ENCODE peak calls at places on chromosomes 16 and 17, in four cellular contexts. Q is omental fat pad, S is breast epithelium, M is AG04449. O is an unnamed sample.

GRCh38 chr16:685967-686366 is 1.8 kb upstream of the JMJD8 start:
- DNase-seq in Q (no peak), S (no peak), M (no peak), O (no peak)

GRCh38 chr17:64019486-64020067 is 856 bp downstream of the ICAM2 start:
- DNase-seq in Q (no peak), S (no peak), M (no peak), O (no peak)

GRCh38 chr16:14486520-14487303 is 143.3 kb downstream of the PARN start:
- DNase-seq in Q (peak; percentile 72), S (peak; percentile 78), M (peak; percentile 67), O (peak; percentile 84)

GRCh38 chr17:80063815-80064585 is 27.6 kb downstream of the CCDC40 start:
- DNase-seq in Q (no peak), S (peak; percentile 27), M (no peak), O (peak; percentile 66)

GRCh38 chr16:73042807-73043206 is 5.1 kb downstream of the ZFHX3 start:
- DNase-seq in Q (no peak), S (no peak), M (no peak), O (no peak)

GRCh38 chr17:6098466-6099180 is 28.4 kb downstream of the WSCD1 start:
- DNase-seq in Q (no peak), S (no peak), M (no peak), O (no peak)

GRCh38 chr16:63230383-63230782 is 1194.1 kb upstream of the CDH8 start:
- DNase-seq in Q (no peak), S (no peak), M (no peak), O (no peak)

GRCh38 chr16:12255919-12256665 is 279.6 kb downstream of the SNX29 start:
- DNase-seq in Q (no peak), S (no peak), M (no peak), O (no peak)

GRCh38 chr17:75323043-75323591 is 33.9 kb upstream of the SLC25A19 start:
- DNase-seq in Q (peak; percentile 98), S (peak; percentile 82), M (no peak), O (peak; percentile 35)

GRCh38 chr17:16121915-16122314 is 93.4 kb downstream of the NCOR1 start:
- DNase-seq in Q (no peak), S (no peak), M (no peak), O (no peak)

GRCh38 chr17:1839516-1839915 is 9.7 kb downstream of the RPA1 start:
- DNase-seq in Q (no peak), S (no peak), M (no peak), O (no peak)

GRCh38 chr17:27207073-27207511 is 86.8 kb upstream of the WSB1 start:
- DNase-seq in Q (no peak), S (no peak), M (peak; percentile 3), O (peak; percentile 20)

GRCh38 chr17:60766778-60767190 is 89.1 kb downstream of the BCAS3 start:
- DNase-seq in Q (no peak), S (no peak), M (no peak), O (no peak)

GRCh38 chr16:11621920-11622651 is 35.4 kb upstream of the LITAF start:
- DNase-seq in Q (no peak), S (no peak), M (no peak), O (no peak)

GRCh38 chr16:20897897-20898296 is 2.3 kb downstream of the DCUN1D3 start:
- DNase-seq in Q (no peak), S (no peak), M (no peak), O (no peak)

GRCh38 chr16:24309222-24309905 is 53.2 kb downstream of the CACNG3 start:
- DNase-seq in Q (no peak), S (no peak), M (no peak), O (peak; percentile 10)

GRCh38 chr16:21028728-21029127 is 121.9 kb downstream of the DNAH3 start:
- DNase-seq in Q (no peak), S (no peak), M (no peak), O (no peak)

GRCh38 chr16:2586241-2586640 is 48.4 kb downstream of the PDPK1 start:
- DNase-seq in Q (no peak), S (no peak), M (no peak), O (no peak)

GRCh38 chr17:28500712-28501379 is 5.3 kb upstream of the FOXN1 start:
- DNase-seq in Q (no peak), S (no peak), M (no peak), O (no peak)

GRCh38 chr17:32936894-32937500 is 9.0 kb downstream of the TMEM98 start:
- DNase-seq in Q (peak; percentile 78), S (peak; percentile 93), M (no peak), O (no peak)

GRCh38 chr16:28212532-28212873 is 738 bp upstream of the XPO6 start:
- DNase-seq in Q (no peak), S (no peak), M (no peak), O (no peak)

GRCh38 chr17:8337802-8338744 is 1.6 kb upstream of the ODF4 start:
- DNase-seq in Q (no peak), S (no peak), M (no peak), O (no peak)

GRCh38 chr16:84062734-84063640 is 20.4 kb upstream of the SLC38A8 start:
- DNase-seq in Q (peak; percentile 72), S (peak; percentile 32), M (no peak), O (no peak)

GRCh38 chr16:67555795-67556212 is 6.5 kb upstream of the CTCF start:
- DNase-seq in Q (no peak), S (no peak), M (no peak), O (no peak)

GRCh38 chr16:1494129-1494640 is 1.0 kb downstream of the TELO2 start:
- DNase-seq in Q (no peak), S (no peak), M (peak; percentile 14), O (no peak)

GRCh38 chr17:75082683-75083082 is 5.1 kb upstream of the SLC16A5 start:
- DNase-seq in Q (no peak), S (no peak), M (no peak), O (no peak)

GRCh38 chr16:901715-902601 is 68.8 kb downstream of the LMF1 start:
- DNase-seq in Q (no peak), S (no peak), M (no peak), O (no peak)

DNA sequence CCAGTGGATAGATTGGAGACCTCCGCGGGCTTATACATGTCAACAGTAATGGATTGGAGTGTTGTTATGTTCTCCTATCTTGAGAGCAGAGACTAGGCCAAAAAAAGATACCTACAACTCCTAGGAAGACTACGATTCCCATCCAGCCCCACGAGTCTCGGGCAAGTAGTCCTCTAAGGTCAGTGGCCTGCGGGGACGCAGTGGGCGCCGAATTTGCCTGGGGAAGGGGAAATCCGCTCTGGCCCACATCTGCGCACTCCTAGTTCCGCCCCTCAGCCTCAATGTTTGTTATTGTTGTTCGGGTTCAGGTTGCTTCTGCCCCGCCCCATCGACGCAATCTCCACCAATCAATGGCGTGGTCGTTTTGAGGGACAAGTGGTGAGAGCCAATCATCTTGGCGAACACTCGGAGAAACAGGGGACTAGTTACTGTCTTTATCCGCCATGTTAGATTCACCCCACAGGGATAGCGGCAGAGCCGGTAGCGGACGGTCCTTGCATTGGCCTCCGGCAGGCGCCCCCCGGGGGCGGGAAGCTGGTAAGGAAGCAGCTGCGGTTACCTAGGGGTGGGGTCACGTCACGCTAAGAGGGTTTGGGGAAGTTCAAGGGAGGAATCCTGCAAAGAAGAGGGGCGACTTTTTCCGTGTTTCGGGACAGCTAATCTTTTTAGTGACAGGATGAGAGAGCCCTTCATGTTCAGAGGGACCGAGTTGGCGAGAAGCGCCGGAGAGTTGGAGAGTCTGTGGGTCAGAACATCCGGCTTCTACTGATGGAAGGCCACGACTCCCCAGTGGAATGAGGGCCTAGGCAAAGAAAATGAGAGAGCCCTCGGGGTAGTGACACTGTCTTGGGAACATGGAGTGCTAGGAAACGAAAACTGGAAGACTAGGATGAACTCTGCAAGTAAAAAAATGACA is at the start of gene NBR1:
- DNase-seq in Q (peak; percentile 93), S (peak; percentile 98), M (peak; percentile 92), O (peak; percentile 90)
- TF ChIP-seq CTCF in Q (no peak), S (no peak), M (no peak), O (peak; percentile 24)

GRCh38 chr16:66344533-66345145 is 21.9 kb upstream of the CDH5 start:
- DNase-seq in Q (no peak), S (no peak), M (no peak), O (no peak)
- TF ChIP-seq CTCF in Q (no peak), S (peak; percentile 41), M (peak; percentile 50), O (peak; percentile 75)

DNA sequence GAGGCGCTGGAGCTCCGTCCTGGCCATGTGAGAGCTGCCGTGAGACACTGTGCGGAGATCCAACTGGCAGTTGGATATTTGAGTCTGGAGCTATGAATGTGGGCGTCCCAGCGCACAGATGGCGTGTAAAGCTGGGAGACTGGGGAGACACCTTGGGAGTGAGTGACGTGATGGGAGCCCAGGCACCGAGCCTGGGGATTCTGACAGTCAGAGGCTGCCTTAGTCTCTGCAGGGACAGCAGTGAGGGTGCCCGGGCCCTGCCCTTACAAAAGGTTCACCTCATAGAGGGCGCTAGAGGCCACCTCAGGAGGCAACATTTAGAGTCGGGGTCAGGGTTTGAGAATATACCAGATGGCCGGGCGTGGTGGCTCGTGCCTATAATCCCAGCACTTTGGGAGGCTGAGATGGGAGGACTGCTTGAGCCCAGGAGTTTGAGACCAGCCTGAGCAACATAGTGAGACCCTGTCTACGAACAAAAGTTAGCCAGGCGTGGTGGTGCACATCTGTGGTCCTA is 194.1 kb upstream of the GSE1 start:
- DNase-seq in Q (no peak), S (no peak), M (no peak), O (no peak)
- TF ChIP-seq CTCF in Q (no peak), S (no peak), M (no peak), O (peak; percentile 21)

GRCh38 chr16:16183562-16183961 is 39.7 kb downstream of the ABCC6 start:
- DNase-seq in Q (no peak), S (no peak), M (no peak), O (no peak)
- TF ChIP-seq CTCF in Q (no peak), S (no peak), M (no peak), O (peak; percentile 52)

GRCh38 chr17:38874505-38875419 is 4.9 kb downstream of the LASP1 start:
- DNase-seq in Q (no peak), S (no peak), M (no peak), O (no peak)
- TF ChIP-seq CTCF in Q (no peak), S (no peak), M (no peak), O (no peak)

GRCh38 chr17:68601565-68602266 is 549 bp upstream of the FAM20A start:
- DNase-seq in Q (no peak), S (no peak), M (no peak), O (no peak)

GRCh38 chr17:68599091-68599872 is 1.9 kb downstream of the FAM20A start:
- DNase-seq in Q (no peak), S (no peak), M (no peak), O (no peak)

GRCh38 chr17:68600881-68601564 is at the start of gene FAM20A:
- DNase-seq in Q (no peak), S (no peak), M (no peak), O (no peak)

GRCh38 chr17:68599873-68600122 is 1.4 kb downstream of the FAM20A start:
- DNase-seq in Q (no peak), S (no peak), M (no peak), O (no peak)

DNA sequence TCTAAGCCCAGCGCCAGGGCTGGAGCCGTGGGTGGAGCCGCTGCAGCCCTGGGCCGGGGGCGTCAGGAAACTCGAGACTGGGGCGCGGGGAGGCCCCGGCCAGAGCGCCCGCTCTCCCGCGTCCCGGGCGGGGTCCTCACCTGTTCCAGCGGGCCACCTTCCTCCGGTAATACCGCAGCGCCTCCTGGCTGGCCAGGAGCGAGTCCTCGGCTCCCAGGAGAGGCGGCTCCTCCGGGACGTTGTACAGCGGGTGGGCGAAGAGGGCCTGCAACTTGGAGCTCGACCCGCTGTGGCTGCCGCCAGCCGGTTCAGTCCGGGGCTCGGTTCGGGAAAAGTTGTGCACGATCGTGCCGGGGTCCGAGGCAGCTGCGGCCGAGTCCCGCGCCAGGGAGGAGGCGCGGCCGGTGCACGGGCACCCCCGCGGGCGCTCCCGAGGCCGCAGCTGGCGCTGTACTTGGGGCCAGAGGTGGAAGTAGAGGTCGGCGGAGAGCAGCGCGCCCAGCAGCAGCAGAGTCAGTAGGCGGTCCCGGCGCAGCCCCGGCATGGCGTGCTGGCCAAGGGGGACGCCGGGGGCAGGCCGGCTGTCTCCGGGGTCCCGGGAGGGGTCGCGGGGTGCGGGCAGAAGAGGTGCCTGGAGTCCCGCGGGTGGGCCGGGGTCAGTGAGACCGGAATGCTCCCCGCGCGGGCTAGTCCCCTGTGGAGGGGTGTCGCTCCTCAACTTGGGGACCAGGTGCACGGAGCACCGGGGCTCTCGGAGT is 865 bp downstream of the FAM20A start:
- DNase-seq in Q (no peak), S (no peak), M (no peak), O (no peak)
- TF ChIP-seq CTCF in Q (no peak), S (peak; percentile 21), M (no peak), O (peak; percentile 32)